ENCODE peak calls at places on chromosomes 6 and 20, in nine cellular contexts. One of them, this sample, is unnamed.

GRCh38 chr6:34246563-34247391 is 2.0 kb downstream of the SMIM29 start:
- DNase-seq in ELR: peak
- DNase-seq in nucleus accumbens: no peak
- DNase-seq in Panc1: no peak
- DNase-seq in neural crest cell: peak
- DNase-seq in anterior cingulate cortex: peak
- DNase-seq in CD4-positive, alpha-beta memory T cell: peak
- DNase-seq in GM13977: peak
- DNase-seq in stimulated activated CD8-positive, alpha-beta memory T cell treated with anti-CD3 and anti-CD28 coated beads, Interleukin-7, amount 100 ng/mL, for 4 hours: peak
- DNase-seq in this sample: no peak

GRCh38 chr20:46951405-46951804 is 56.8 kb downstream of the EYA2 start:
- DNase-seq in ELR: no peak
- DNase-seq in nucleus accumbens: no peak
- DNase-seq in Panc1: no peak
- DNase-seq in neural crest cell: no peak
- DNase-seq in anterior cingulate cortex: no peak
- DNase-seq in CD4-positive, alpha-beta memory T cell: no peak
- DNase-seq in GM13977: no peak
- DNase-seq in stimulated activated CD8-positive, alpha-beta memory T cell treated with anti-CD3 and anti-CD28 coated beads, Interleukin-7, amount 100 ng/mL, for 4 hours: no peak
- DNase-seq in this sample: peak

GRCh38 chr6:145898376-145898775 is 65.8 kb downstream of the SHPRH start:
- DNase-seq in ELR: peak
- DNase-seq in nucleus accumbens: no peak
- DNase-seq in Panc1: no peak
- DNase-seq in neural crest cell: no peak
- DNase-seq in anterior cingulate cortex: no peak
- DNase-seq in CD4-positive, alpha-beta memory T cell: no peak
- DNase-seq in GM13977: no peak
- DNase-seq in stimulated activated CD8-positive, alpha-beta memory T cell treated with anti-CD3 and anti-CD28 coated beads, Interleukin-7, amount 100 ng/mL, for 4 hours: no peak
- DNase-seq in this sample: peak

GRCh38 chr6:125798734-125799510 is 8.2 kb downstream of the NCOA7 start:
- DNase-seq in ELR: no peak
- DNase-seq in nucleus accumbens: no peak
- DNase-seq in Panc1: no peak
- DNase-seq in neural crest cell: no peak
- DNase-seq in anterior cingulate cortex: no peak
- DNase-seq in CD4-positive, alpha-beta memory T cell: no peak
- DNase-seq in GM13977: peak
- DNase-seq in stimulated activated CD8-positive, alpha-beta memory T cell treated with anti-CD3 and anti-CD28 coated beads, Interleukin-7, amount 100 ng/mL, for 4 hours: no peak
- DNase-seq in this sample: no peak

GRCh38 chr20:23446505-23446904 is 6.2 kb downstream of the CST11 start:
- DNase-seq in ELR: peak
- DNase-seq in nucleus accumbens: peak
- DNase-seq in Panc1: no peak
- DNase-seq in neural crest cell: peak
- DNase-seq in anterior cingulate cortex: peak
- DNase-seq in CD4-positive, alpha-beta memory T cell: no peak
- DNase-seq in GM13977: peak
- DNase-seq in stimulated activated CD8-positive, alpha-beta memory T cell treated with anti-CD3 and anti-CD28 coated beads, Interleukin-7, amount 100 ng/mL, for 4 hours: no peak
- DNase-seq in this sample: peak

GRCh38 chr6:169779092-169779815 is 27.8 kb downstream of the ERMARD start:
- DNase-seq in ELR: no peak
- DNase-seq in nucleus accumbens: no peak
- DNase-seq in Panc1: no peak
- DNase-seq in neural crest cell: no peak
- DNase-seq in anterior cingulate cortex: no peak
- DNase-seq in CD4-positive, alpha-beta memory T cell: no peak
- DNase-seq in GM13977: no peak
- DNase-seq in stimulated activated CD8-positive, alpha-beta memory T cell treated with anti-CD3 and anti-CD28 coated beads, Interleukin-7, amount 100 ng/mL, for 4 hours: no peak
- DNase-seq in this sample: no peak

GRCh38 chr20:9590189-9590588 is 75.8 kb downstream of the LAMP5 start:
- DNase-seq in ELR: peak
- DNase-seq in nucleus accumbens: no peak
- DNase-seq in Panc1: no peak
- DNase-seq in neural crest cell: no peak
- DNase-seq in anterior cingulate cortex: no peak
- DNase-seq in CD4-positive, alpha-beta memory T cell: no peak
- DNase-seq in GM13977: no peak
- DNase-seq in stimulated activated CD8-positive, alpha-beta memory T cell treated with anti-CD3 and anti-CD28 coated beads, Interleukin-7, amount 100 ng/mL, for 4 hours: no peak
- DNase-seq in this sample: peak

GRCh38 chr20:21548390-21549035 is 34.6 kb upstream of the NKX2-2 start:
- DNase-seq in ELR: no peak
- DNase-seq in nucleus accumbens: no peak
- DNase-seq in Panc1: no peak
- DNase-seq in neural crest cell: no peak
- DNase-seq in anterior cingulate cortex: no peak
- DNase-seq in CD4-positive, alpha-beta memory T cell: peak
- DNase-seq in GM13977: peak
- DNase-seq in stimulated activated CD8-positive, alpha-beta memory T cell treated with anti-CD3 and anti-CD28 coated beads, Interleukin-7, amount 100 ng/mL, for 4 hours: no peak
- DNase-seq in this sample: no peak

GRCh38 chr6:29559524-29560287 is at the start of gene UBD:
- DNase-seq in ELR: no peak
- DNase-seq in nucleus accumbens: no peak
- DNase-seq in Panc1: no peak
- DNase-seq in neural crest cell: no peak
- DNase-seq in anterior cingulate cortex: no peak
- DNase-seq in CD4-positive, alpha-beta memory T cell: no peak
- DNase-seq in GM13977: no peak
- DNase-seq in stimulated activated CD8-positive, alpha-beta memory T cell treated with anti-CD3 and anti-CD28 coated beads, Interleukin-7, amount 100 ng/mL, for 4 hours: no peak
- DNase-seq in this sample: no peak

GRCh38 chr6:22145294-22145693 is 151.5 kb downstream of the PRL start:
- DNase-seq in ELR: peak
- DNase-seq in nucleus accumbens: no peak
- DNase-seq in Panc1: no peak
- DNase-seq in neural crest cell: no peak
- DNase-seq in anterior cingulate cortex: no peak
- DNase-seq in CD4-positive, alpha-beta memory T cell: no peak
- DNase-seq in GM13977: no peak
- DNase-seq in stimulated activated CD8-positive, alpha-beta memory T cell treated with anti-CD3 and anti-CD28 coated beads, Interleukin-7, amount 100 ng/mL, for 4 hours: no peak
- DNase-seq in this sample: no peak

GRCh38 chr6:44667226-44667625 is 279.7 kb downstream of the CDC5L start:
- DNase-seq in ELR: peak
- DNase-seq in nucleus accumbens: no peak
- DNase-seq in Panc1: no peak
- DNase-seq in neural crest cell: no peak
- DNase-seq in anterior cingulate cortex: no peak
- DNase-seq in CD4-positive, alpha-beta memory T cell: no peak
- DNase-seq in GM13977: no peak
- DNase-seq in stimulated activated CD8-positive, alpha-beta memory T cell treated with anti-CD3 and anti-CD28 coated beads, Interleukin-7, amount 100 ng/mL, for 4 hours: no peak
- DNase-seq in this sample: no peak

GRCh38 chr6:99592900-99593299 is 13.7 kb upstream of the PRDM13 start:
- DNase-seq in ELR: no peak
- DNase-seq in nucleus accumbens: no peak
- DNase-seq in Panc1: no peak
- DNase-seq in neural crest cell: no peak
- DNase-seq in anterior cingulate cortex: no peak
- DNase-seq in CD4-positive, alpha-beta memory T cell: no peak
- DNase-seq in GM13977: no peak
- DNase-seq in stimulated activated CD8-positive, alpha-beta memory T cell treated with anti-CD3 and anti-CD28 coated beads, Interleukin-7, amount 100 ng/mL, for 4 hours: no peak
- DNase-seq in this sample: peak

GRCh38 chr20:10291564-10292240 is 73.1 kb downstream of the SNAP25 start:
- DNase-seq in ELR: no peak
- DNase-seq in nucleus accumbens: no peak
- DNase-seq in Panc1: no peak
- DNase-seq in neural crest cell: no peak
- DNase-seq in anterior cingulate cortex: no peak
- DNase-seq in CD4-positive, alpha-beta memory T cell: no peak
- DNase-seq in GM13977: no peak
- DNase-seq in stimulated activated CD8-positive, alpha-beta memory T cell treated with anti-CD3 and anti-CD28 coated beads, Interleukin-7, amount 100 ng/mL, for 4 hours: no peak
- DNase-seq in this sample: no peak

GRCh38 chr6:22263748-22264147 is 33.1 kb downstream of the PRL start:
- DNase-seq in ELR: no peak
- DNase-seq in nucleus accumbens: no peak
- DNase-seq in Panc1: no peak
- DNase-seq in neural crest cell: no peak
- DNase-seq in anterior cingulate cortex: no peak
- DNase-seq in CD4-positive, alpha-beta memory T cell: no peak
- DNase-seq in GM13977: no peak
- DNase-seq in stimulated activated CD8-positive, alpha-beta memory T cell treated with anti-CD3 and anti-CD28 coated beads, Interleukin-7, amount 100 ng/mL, for 4 hours: no peak
- DNase-seq in this sample: no peak

GRCh38 chr20:62117658-62118057 is 4.6 kb upstream of the LSM14B start:
- DNase-seq in ELR: no peak
- DNase-seq in nucleus accumbens: no peak
- DNase-seq in Panc1: no peak
- DNase-seq in neural crest cell: no peak
- DNase-seq in anterior cingulate cortex: no peak
- DNase-seq in CD4-positive, alpha-beta memory T cell: peak
- DNase-seq in GM13977: no peak
- DNase-seq in stimulated activated CD8-positive, alpha-beta memory T cell treated with anti-CD3 and anti-CD28 coated beads, Interleukin-7, amount 100 ng/mL, for 4 hours: peak
- DNase-seq in this sample: no peak

GRCh38 chr6:108712946-108713345 is 135.3 kb upstream of the ARMC2 start:
- DNase-seq in ELR: no peak
- DNase-seq in nucleus accumbens: no peak
- DNase-seq in Panc1: no peak
- DNase-seq in neural crest cell: no peak
- DNase-seq in anterior cingulate cortex: no peak
- DNase-seq in CD4-positive, alpha-beta memory T cell: no peak
- DNase-seq in GM13977: no peak
- DNase-seq in stimulated activated CD8-positive, alpha-beta memory T cell treated with anti-CD3 and anti-CD28 coated beads, Interleukin-7, amount 100 ng/mL, for 4 hours: no peak
- DNase-seq in this sample: no peak

GRCh38 chr6:49556429-49556837 is 6.0 kb downstream of the C6orf141 start:
- DNase-seq in ELR: peak
- DNase-seq in nucleus accumbens: no peak
- DNase-seq in Panc1: peak
- DNase-seq in neural crest cell: no peak
- DNase-seq in anterior cingulate cortex: no peak
- DNase-seq in CD4-positive, alpha-beta memory T cell: no peak
- DNase-seq in GM13977: no peak
- DNase-seq in stimulated activated CD8-positive, alpha-beta memory T cell treated with anti-CD3 and anti-CD28 coated beads, Interleukin-7, amount 100 ng/mL, for 4 hours: no peak
- DNase-seq in this sample: peak

GRCh38 chr6:6998194-6998569 is 109.6 kb upstream of the RREB1 start:
- DNase-seq in ELR: peak
- DNase-seq in nucleus accumbens: no peak
- DNase-seq in Panc1: no peak
- DNase-seq in neural crest cell: no peak
- DNase-seq in anterior cingulate cortex: no peak
- DNase-seq in CD4-positive, alpha-beta memory T cell: no peak
- DNase-seq in GM13977: no peak
- DNase-seq in stimulated activated CD8-positive, alpha-beta memory T cell treated with anti-CD3 and anti-CD28 coated beads, Interleukin-7, amount 100 ng/mL, for 4 hours: no peak
- DNase-seq in this sample: no peak

GRCh38 chr6:88050140-88050818 is 2.6 kb downstream of the SPACA1 start:
- DNase-seq in ELR: no peak
- DNase-seq in nucleus accumbens: no peak
- DNase-seq in Panc1: no peak
- DNase-seq in neural crest cell: no peak
- DNase-seq in anterior cingulate cortex: no peak
- DNase-seq in CD4-positive, alpha-beta memory T cell: no peak
- DNase-seq in GM13977: no peak
- DNase-seq in stimulated activated CD8-positive, alpha-beta memory T cell treated with anti-CD3 and anti-CD28 coated beads, Interleukin-7, amount 100 ng/mL, for 4 hours: no peak
- DNase-seq in this sample: no peak

GRCh38 chr6:125913864-125914351 is 42.7 kb upstream of the HINT3 start:
- DNase-seq in ELR: peak
- DNase-seq in nucleus accumbens: no peak
- DNase-seq in Panc1: peak
- DNase-seq in neural crest cell: no peak
- DNase-seq in anterior cingulate cortex: no peak
- DNase-seq in CD4-positive, alpha-beta memory T cell: no peak
- DNase-seq in GM13977: no peak
- DNase-seq in stimulated activated CD8-positive, alpha-beta memory T cell treated with anti-CD3 and anti-CD28 coated beads, Interleukin-7, amount 100 ng/mL, for 4 hours: no peak
- DNase-seq in this sample: peak

GRCh38 chr6:38058022-38058421 is 238.5 kb downstream of the ZFAND3 start:
- DNase-seq in ELR: peak
- DNase-seq in nucleus accumbens: no peak
- DNase-seq in Panc1: no peak
- DNase-seq in neural crest cell: no peak
- DNase-seq in anterior cingulate cortex: no peak
- DNase-seq in CD4-positive, alpha-beta memory T cell: no peak
- DNase-seq in GM13977: peak
- DNase-seq in stimulated activated CD8-positive, alpha-beta memory T cell treated with anti-CD3 and anti-CD28 coated beads, Interleukin-7, amount 100 ng/mL, for 4 hours: peak
- DNase-seq in this sample: peak

GRCh38 chr6:120354452-120355098 is 979.7 kb downstream of the TBC1D32 start:
- DNase-seq in ELR: peak
- DNase-seq in nucleus accumbens: no peak
- DNase-seq in Panc1: no peak
- DNase-seq in neural crest cell: no peak
- DNase-seq in anterior cingulate cortex: no peak
- DNase-seq in CD4-positive, alpha-beta memory T cell: no peak
- DNase-seq in GM13977: no peak
- DNase-seq in stimulated activated CD8-positive, alpha-beta memory T cell treated with anti-CD3 and anti-CD28 coated beads, Interleukin-7, amount 100 ng/mL, for 4 hours: no peak
- DNase-seq in this sample: peak

GRCh38 chr6:4085329-4085695 is 6.4 kb upstream of the FAM217A start:
- DNase-seq in ELR: peak
- DNase-seq in nucleus accumbens: no peak
- DNase-seq in Panc1: no peak
- DNase-seq in neural crest cell: no peak
- DNase-seq in anterior cingulate cortex: no peak
- DNase-seq in CD4-positive, alpha-beta memory T cell: no peak
- DNase-seq in GM13977: no peak
- DNase-seq in stimulated activated CD8-positive, alpha-beta memory T cell treated with anti-CD3 and anti-CD28 coated beads, Interleukin-7, amount 100 ng/mL, for 4 hours: no peak
- DNase-seq in this sample: peak

GRCh38 chr20:23641936-23642751 is 4.4 kb upstream of the CST3 start:
- DNase-seq in ELR: peak
- DNase-seq in nucleus accumbens: no peak
- DNase-seq in Panc1: no peak
- DNase-seq in neural crest cell: no peak
- DNase-seq in anterior cingulate cortex: no peak
- DNase-seq in CD4-positive, alpha-beta memory T cell: no peak
- DNase-seq in GM13977: no peak
- DNase-seq in stimulated activated CD8-positive, alpha-beta memory T cell treated with anti-CD3 and anti-CD28 coated beads, Interleukin-7, amount 100 ng/mL, for 4 hours: no peak
- DNase-seq in this sample: peak

GRCh38 chr6:162056745-162057144 is 670.8 kb downstream of the PRKN start:
- DNase-seq in ELR: peak
- DNase-seq in nucleus accumbens: no peak
- DNase-seq in Panc1: no peak
- DNase-seq in neural crest cell: no peak
- DNase-seq in anterior cingulate cortex: no peak
- DNase-seq in CD4-positive, alpha-beta memory T cell: no peak
- DNase-seq in GM13977: no peak
- DNase-seq in stimulated activated CD8-positive, alpha-beta memory T cell treated with anti-CD3 and anti-CD28 coated beads, Interleukin-7, amount 100 ng/mL, for 4 hours: no peak
- DNase-seq in this sample: no peak

GRCh38 chr20:60224914-60225313 is 266.7 kb downstream of the CDH26 start:
- DNase-seq in ELR: peak
- DNase-seq in nucleus accumbens: no peak
- DNase-seq in Panc1: no peak
- DNase-seq in neural crest cell: peak
- DNase-seq in anterior cingulate cortex: no peak
- DNase-seq in CD4-positive, alpha-beta memory T cell: no peak
- DNase-seq in GM13977: no peak
- DNase-seq in stimulated activated CD8-positive, alpha-beta memory T cell treated with anti-CD3 and anti-CD28 coated beads, Interleukin-7, amount 100 ng/mL, for 4 hours: no peak
- DNase-seq in this sample: peak

GRCh38 chr20:32142991-32143390 is 33.5 kb downstream of the TM9SF4 start:
- DNase-seq in ELR: no peak
- DNase-seq in nucleus accumbens: no peak
- DNase-seq in Panc1: no peak
- DNase-seq in neural crest cell: no peak
- DNase-seq in anterior cingulate cortex: no peak
- DNase-seq in CD4-positive, alpha-beta memory T cell: no peak
- DNase-seq in GM13977: no peak
- DNase-seq in stimulated activated CD8-positive, alpha-beta memory T cell treated with anti-CD3 and anti-CD28 coated beads, Interleukin-7, amount 100 ng/mL, for 4 hours: no peak
- DNase-seq in this sample: no peak

GRCh38 chr6:158262755-158263154 is 49.5 kb upstream of the TULP4 start:
- DNase-seq in ELR: no peak
- DNase-seq in nucleus accumbens: no peak
- DNase-seq in Panc1: no peak
- DNase-seq in neural crest cell: no peak
- DNase-seq in anterior cingulate cortex: no peak
- DNase-seq in CD4-positive, alpha-beta memory T cell: no peak
- DNase-seq in GM13977: peak
- DNase-seq in stimulated activated CD8-positive, alpha-beta memory T cell treated with anti-CD3 and anti-CD28 coated beads, Interleukin-7, amount 100 ng/mL, for 4 hours: no peak
- DNase-seq in this sample: no peak

GRCh38 chr6:100001915-100002388 is 7.9 kb upstream of the MCHR2 start:
- DNase-seq in ELR: peak
- DNase-seq in nucleus accumbens: peak
- DNase-seq in Panc1: peak
- DNase-seq in neural crest cell: peak
- DNase-seq in anterior cingulate cortex: peak
- DNase-seq in CD4-positive, alpha-beta memory T cell: peak
- DNase-seq in GM13977: peak
- DNase-seq in stimulated activated CD8-positive, alpha-beta memory T cell treated with anti-CD3 and anti-CD28 coated beads, Interleukin-7, amount 100 ng/mL, for 4 hours: no peak
- DNase-seq in this sample: peak

This sample was measured in bronchial epithelial cell.